ENCODE peak calls at places on chromosomes 13 and 19, in six cellular contexts. W is GM23338, L is stomach, Y is SK-N-SH, K is sigmoid colon, J is spleen. S is an unnamed sample.

GRCh38 chr19:4986471-4986888 is 17.6 kb downstream of the KDM4B start:
- DNase-seq in W (no peak), L (no peak), Y (no peak), K (no peak), J (no peak), S (no peak)

GRCh38 chr19:40567750-40568494 is 8.8 kb upstream of the SHKBP1 start:
- DNase-seq in W (peak; percentile 62), L (no peak), Y (peak; percentile 70), K (no peak), J (no peak), S (no peak)

GRCh38 chr19:47503823-47504145 is 11.1 kb downstream of the NAPA start:
- DNase-seq in W (no peak), L (no peak), Y (no peak), K (no peak), J (no peak), S (no peak)

GRCh38 chr13:76619631-76620030 is 266.6 kb downstream of the KCTD12 start:
- DNase-seq in W (no peak), L (no peak), Y (peak; percentile 23), K (no peak), J (no peak), S (no peak)

GRCh38 chr19:47274891-47275865 is 493 bp downstream of the INAFM1 start:
- DNase-seq in W (peak; percentile 62), L (no peak), Y (peak; percentile 60), K (peak; percentile 83), J (peak; percentile 95), S (no peak)

GRCh38 chr19:19582471-19582870 is 36.0 kb downstream of the PBX4 start:
- DNase-seq in W (no peak), L (no peak), Y (no peak), K (no peak), J (no peak), S (no peak)

GRCh38 chr13:29526741-29527140 is 68.7 kb downstream of the SLC7A1 start:
- DNase-seq in W (no peak), L (no peak), Y (no peak), K (no peak), J (no peak), S (no peak)

GRCh38 chr19:15173746-15174404 is 26.9 kb downstream of the NOTCH3 start:
- DNase-seq in W (peak; percentile 49), L (no peak), Y (no peak), K (no peak), J (no peak), S (no peak)

GRCh38 chr13:101700598-101700997 is 248.1 kb downstream of the ITGBL1 start:
- DNase-seq in W (no peak), L (no peak), Y (no peak), K (no peak), J (no peak), S (no peak)

GRCh38 chr13:99892189-99892588 is 79.4 kb downstream of the ZIC5 start:
- DNase-seq in W (peak; percentile 87), L (no peak), Y (no peak), K (no peak), J (no peak), S (no peak)

GRCh38 chr19:32309711-32310390 is 35.6 kb upstream of the ZNF507 start:
- DNase-seq in W (no peak), L (no peak), Y (no peak), K (no peak), J (no peak), S (peak; percentile 55)

GRCh38 chr19:47633516-47633915 is 24.6 kb downstream of the BICRA start:
- DNase-seq in W (no peak), L (no peak), Y (no peak), K (no peak), J (no peak), S (no peak)

GRCh38 chr13:27403727-27404385 is 20.6 kb upstream of the GTF3A start:
- DNase-seq in W (no peak), L (peak; percentile 79), Y (no peak), K (no peak), J (no peak), S (no peak)

GRCh38 chr13:108915634-108916497 is 286.5 kb downstream of the MYO16 start:
- DNase-seq in W (peak; percentile 62), L (peak; percentile 95), Y (no peak), K (peak; percentile 98), J (peak; percentile 85), S (peak; percentile 96)

GRCh38 chr19:49071860-49072547 is 495 bp downstream of the KCNA7 start:
- DNase-seq in W (peak; percentile 91), L (no peak), Y (peak; percentile 84), K (no peak), J (no peak), S (no peak)

GRCh38 chr19:19403373-19403901 is 2.0 kb upstream of the GATAD2A start:
- DNase-seq in W (no peak), L (no peak), Y (no peak), K (no peak), J (peak; percentile 72), S (no peak)

GRCh38 chr13:43269037-43269476 is 245.7 kb downstream of the DNAJC15 start:
- DNase-seq in W (no peak), L (peak; percentile 70), Y (no peak), K (peak; percentile 84), J (no peak), S (peak; percentile 93)

GRCh38 chr19:19338082-19338481 is 17.5 kb downstream of the MAU2 start:
- DNase-seq in W (no peak), L (no peak), Y (no peak), K (no peak), J (no peak), S (no peak)

GRCh38 chr19:2302319-2303208 is 5.4 kb downstream of the LINGO3 start:
- DNase-seq in W (peak; percentile 76), L (peak; percentile 47), Y (no peak), K (peak; percentile 79), J (peak; percentile 87), S (no peak)

GRCh38 chr19:42116308-42117075 is 15.8 kb downstream of the POU2F2 start:
- DNase-seq in W (no peak), L (no peak), Y (no peak), K (no peak), J (no peak), S (no peak)

GRCh38 chr19:40453151-40453735 is 9.1 kb upstream of the SERTAD3 start:
- DNase-seq in W (no peak), L (no peak), Y (no peak), K (no peak), J (no peak), S (no peak)

GRCh38 chr19:43983912-43984686 is at the start of gene ZNF155:
- DNase-seq in W (peak; percentile 99), L (peak; percentile 90), Y (peak; percentile 82), K (peak; percentile 97), J (peak; percentile 91), S (peak; percentile 98)
- TF ChIP-seq POLR2AphosphoS5 in W (peak; percentile 40), L (peak; percentile 77), Y (peak; percentile 65), K (peak; percentile 60), J (peak; percentile 86), S (peak; percentile 77)

DNA sequence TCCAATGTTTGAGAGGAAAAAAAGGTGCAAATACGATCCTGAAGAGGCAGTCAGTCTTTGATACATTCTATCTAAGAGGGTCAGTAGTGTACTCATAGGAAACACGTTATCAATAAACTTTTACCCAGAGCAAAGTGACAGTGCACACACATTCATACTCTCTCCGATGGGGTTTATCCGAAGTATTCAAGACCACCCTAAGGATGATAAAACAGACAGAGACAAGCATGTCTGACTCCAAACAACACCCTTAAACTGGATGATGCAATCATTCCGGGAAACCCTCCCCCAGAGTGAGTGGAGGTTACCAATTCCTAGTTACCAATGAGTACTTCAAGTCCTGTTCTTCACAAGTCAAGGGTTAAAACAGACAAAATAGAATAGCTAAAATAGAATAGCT is 79.1 kb downstream of the DNAJC3 start:
- DNase-seq in W (no peak), L (no peak), Y (no peak), K (no peak), J (no peak), S (no peak)
- TF ChIP-seq POLR2AphosphoS5 in W (no peak), L (no peak), Y (no peak), K (no peak), J (no peak), S (no peak)

GRCh38 chr19:9538183-9539058 is at the start of gene ZNF426:
- DNase-seq in W (peak; percentile 96), L (peak; percentile 85), Y (peak; percentile 88), K (peak; percentile 93), J (peak; percentile 95), S (peak; percentile 94)
- TF ChIP-seq POLR2AphosphoS5 in W (peak; percentile 83), L (peak; percentile 61), Y (peak; percentile 79), K (peak; percentile 73), J (peak; percentile 83), S (peak; percentile 85)

GRCh38 chr19:540867-541637 is 2.8 kb upstream of the GZMM start:
- DNase-seq in W (no peak), L (no peak), Y (no peak), K (no peak), J (no peak), S (no peak)

GRCh38 chr19:542173-542866 is 1.5 kb upstream of the GZMM start:
- DNase-seq in W (no peak), L (no peak), Y (no peak), K (no peak), J (no peak), S (no peak)

GRCh38 chr19:541699-542098 is 2.2 kb upstream of the GZMM start:
- DNase-seq in W (no peak), L (no peak), Y (no peak), K (no peak), J (no peak), S (no peak)

GRCh38 chr19:547117-547516 is 3.3 kb downstream of the GZMM start:
- DNase-seq in W (no peak), L (no peak), Y (no peak), K (no peak), J (no peak), S (no peak)

DNA sequence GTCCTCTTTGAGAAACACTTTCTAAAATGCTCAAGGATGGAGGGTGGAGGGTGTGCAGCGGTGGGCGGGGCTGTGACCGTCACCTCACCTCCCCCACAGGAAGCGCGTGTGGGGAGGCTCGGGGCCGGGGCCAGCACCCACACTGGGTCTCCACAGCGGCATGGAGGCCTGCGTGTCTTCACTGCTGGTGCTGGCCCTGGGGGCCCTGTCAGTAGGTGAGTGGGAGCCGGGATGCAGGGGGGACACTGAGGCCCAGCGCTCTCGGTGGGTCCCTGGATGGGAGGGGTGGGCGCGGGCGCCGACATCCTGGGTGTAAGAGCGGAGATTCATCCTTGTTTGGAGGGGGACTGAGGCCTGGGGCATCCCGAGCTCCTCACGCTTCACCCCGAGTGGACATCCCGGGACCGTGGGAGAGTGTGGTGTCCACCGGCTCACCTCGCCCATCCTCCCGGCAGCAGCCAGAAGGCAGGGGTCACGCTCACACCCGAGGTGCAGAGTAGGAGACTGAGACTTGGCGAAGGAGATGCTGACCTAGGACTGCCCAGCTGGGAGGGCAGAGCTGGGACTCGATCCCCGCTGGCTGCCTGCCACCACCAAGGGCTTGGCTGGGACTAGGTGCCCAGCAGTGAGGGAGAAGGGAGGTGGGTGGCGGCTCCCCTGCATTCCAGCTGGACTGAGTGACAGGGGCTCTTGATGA is at the start of gene GZMM:
- DNase-seq in W (no peak), L (no peak), Y (no peak), K (no peak), J (peak; percentile 90), S (no peak)
- TF ChIP-seq POLR2AphosphoS5 in W (peak; percentile 9), L (no peak), Y (no peak), K (peak; percentile 13), J (peak; percentile 73), S (peak; percentile 5)

S was measured in esophagus muscularis mucosa.